ENCODE peak calls at places on chromosome 15, in five cellular contexts. One of them, this sample, is unnamed.

GRCh38 chr15:77118787-77119410 is 48.0 kb upstream of the TSPAN3 start:
- DNase-seq in A549: peak
- DNase-seq in CD4-positive, alpha-beta memory T cell: no peak
- DNase-seq in heart right ventricle: peak
- DNase-seq in OCI-LY7: peak
- DNase-seq in this sample: no peak

GRCh38 chr15:73317651-73318462 is 50.9 kb downstream of the HCN4 start:
- DNase-seq in A549: no peak
- DNase-seq in OCI-LY7: no peak
- DNase-seq in heart right ventricle: no peak
- DNase-seq in CD4-positive, alpha-beta memory T cell: no peak
- DNase-seq in this sample: no peak

GRCh38 chr15:92958105-92958504 is 58.0 kb downstream of the CHD2 start:
- DNase-seq in A549: no peak
- DNase-seq in OCI-LY7: no peak
- DNase-seq in CD4-positive, alpha-beta memory T cell: peak
- DNase-seq in heart right ventricle: no peak
- DNase-seq in this sample: no peak

GRCh38 chr15:83515171-83515570 is 68.0 kb downstream of the SH3GL3 start:
- DNase-seq in CD4-positive, alpha-beta memory T cell: no peak
- DNase-seq in OCI-LY7: no peak
- DNase-seq in heart right ventricle: no peak
- DNase-seq in A549: no peak
- DNase-seq in this sample: no peak

GRCh38 chr15:78313383-78313782 is 14.0 kb upstream of the SKIC8 start:
- DNase-seq in A549: no peak
- DNase-seq in OCI-LY7: no peak
- DNase-seq in heart right ventricle: no peak
- DNase-seq in CD4-positive, alpha-beta memory T cell: no peak
- DNase-seq in this sample: no peak

GRCh38 chr15:88433046-88433685 is 34.0 kb downstream of the MRPL46 start:
- DNase-seq in A549: no peak
- DNase-seq in OCI-LY7: no peak
- DNase-seq in heart right ventricle: no peak
- DNase-seq in CD4-positive, alpha-beta memory T cell: no peak
- DNase-seq in this sample: no peak

GRCh38 chr15:43903864-43904290 is 77.1 kb downstream of the WDR76 start:
- DNase-seq in OCI-LY7: peak
- DNase-seq in heart right ventricle: peak
- DNase-seq in A549: peak
- DNase-seq in CD4-positive, alpha-beta memory T cell: peak
- DNase-seq in this sample: no peak

GRCh38 chr15:65939901-65940617 is 70.8 kb downstream of the RAB11A start:
- DNase-seq in OCI-LY7: no peak
- DNase-seq in heart right ventricle: peak
- DNase-seq in CD4-positive, alpha-beta memory T cell: no peak
- DNase-seq in A549: peak
- DNase-seq in this sample: peak

GRCh38 chr15:59879506-59879905 is 124.6 kb upstream of the FOXB1 start:
- DNase-seq in CD4-positive, alpha-beta memory T cell: no peak
- DNase-seq in heart right ventricle: no peak
- DNase-seq in OCI-LY7: no peak
- DNase-seq in A549: no peak
- DNase-seq in this sample: no peak

GRCh38 chr15:100713163-100713867 is 110.9 kb downstream of the ASB7 start:
- DNase-seq in CD4-positive, alpha-beta memory T cell: no peak
- DNase-seq in heart right ventricle: no peak
- DNase-seq in OCI-LY7: no peak
- DNase-seq in A549: peak
- DNase-seq in this sample: peak

GRCh38 chr15:97909291-97909891 is 51.1 kb upstream of the ARRDC4 start:
- DNase-seq in A549: peak
- DNase-seq in OCI-LY7: peak
- DNase-seq in heart right ventricle: peak
- DNase-seq in CD4-positive, alpha-beta memory T cell: no peak
- DNase-seq in this sample: no peak

GRCh38 chr15:85463273-85463937 is 83.0 kb downstream of the AKAP13 start:
- DNase-seq in heart right ventricle: no peak
- DNase-seq in A549: no peak
- DNase-seq in OCI-LY7: peak
- DNase-seq in CD4-positive, alpha-beta memory T cell: no peak
- DNase-seq in this sample: no peak

GRCh38 chr15:85458764-85459163 is 78.4 kb downstream of the AKAP13 start:
- DNase-seq in CD4-positive, alpha-beta memory T cell: no peak
- DNase-seq in OCI-LY7: no peak
- DNase-seq in A549: no peak
- DNase-seq in heart right ventricle: no peak
- DNase-seq in this sample: no peak

GRCh38 chr15:85462029-85462428 is 81.6 kb downstream of the AKAP13 start:
- DNase-seq in CD4-positive, alpha-beta memory T cell: no peak
- DNase-seq in A549: no peak
- DNase-seq in OCI-LY7: no peak
- DNase-seq in heart right ventricle: no peak
- DNase-seq in this sample: no peak

GRCh38 chr15:85464471-85464870 is 84.1 kb downstream of the AKAP13 start:
- DNase-seq in CD4-positive, alpha-beta memory T cell: no peak
- DNase-seq in OCI-LY7: no peak
- DNase-seq in heart right ventricle: no peak
- DNase-seq in A549: no peak
- DNase-seq in this sample: no peak

DNA sequence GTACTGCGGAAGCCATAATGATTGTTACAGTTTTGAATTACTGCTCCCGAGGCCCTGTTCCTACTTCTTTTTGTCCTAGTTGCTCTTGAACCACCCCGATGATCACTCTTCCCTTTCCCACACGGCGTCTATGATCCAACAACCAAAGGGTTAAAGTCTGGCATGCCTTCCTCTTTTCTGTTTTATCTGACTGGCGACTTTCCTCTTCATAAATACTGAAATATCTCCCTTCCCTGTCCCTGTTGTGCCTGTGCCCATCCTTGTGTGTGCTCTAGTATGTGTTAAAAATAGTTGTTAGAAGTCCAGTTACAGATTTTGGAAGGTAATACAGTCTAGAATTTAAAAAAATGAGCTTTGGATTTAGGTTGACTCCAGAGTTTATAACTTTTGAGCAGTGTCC is 83.6 kb downstream of the AKAP13 start:
- DNase-seq in CD4-positive, alpha-beta memory T cell: no peak
- DNase-seq in OCI-LY7: no peak
- DNase-seq in A549: no peak
- DNase-seq in heart right ventricle: no peak
- DNase-seq in this sample: no peak
- H3K27ac ChIP-seq in CD4-positive, alpha-beta memory T cell: no peak
- H3K27ac ChIP-seq in OCI-LY7: peak
- H3K27ac ChIP-seq in A549: no peak
- H3K27ac ChIP-seq in heart right ventricle: no peak
- H3K27ac ChIP-seq in this sample: peak

GRCh38 chr15:67197364-67197695 is 57.1 kb downstream of the AAGAB start:
- DNase-seq in heart right ventricle: no peak
- DNase-seq in A549: no peak
- DNase-seq in OCI-LY7: no peak
- DNase-seq in CD4-positive, alpha-beta memory T cell: no peak
- DNase-seq in this sample: no peak

GRCh38 chr15:67194171-67195114 is 60.0 kb downstream of the AAGAB start:
- DNase-seq in OCI-LY7: no peak
- DNase-seq in CD4-positive, alpha-beta memory T cell: no peak
- DNase-seq in A549: no peak
- DNase-seq in heart right ventricle: no peak
- DNase-seq in this sample: no peak

GRCh38 chr15:67195305-67195704 is 59.2 kb downstream of the AAGAB start:
- DNase-seq in heart right ventricle: no peak
- DNase-seq in CD4-positive, alpha-beta memory T cell: no peak
- DNase-seq in OCI-LY7: no peak
- DNase-seq in A549: no peak
- DNase-seq in this sample: no peak

GRCh38 chr15:67196672-67197363 is 57.6 kb downstream of the AAGAB start:
- DNase-seq in OCI-LY7: no peak
- DNase-seq in A549: no peak
- DNase-seq in CD4-positive, alpha-beta memory T cell: no peak
- DNase-seq in heart right ventricle: no peak
- DNase-seq in this sample: no peak

GRCh38 chr15:67196222-67196621 is 58.2 kb downstream of the AAGAB start:
- DNase-seq in A549: no peak
- DNase-seq in OCI-LY7: no peak
- DNase-seq in CD4-positive, alpha-beta memory T cell: no peak
- DNase-seq in heart right ventricle: no peak
- DNase-seq in this sample: no peak
- H3K27ac ChIP-seq in A549: peak
- H3K27ac ChIP-seq in OCI-LY7: no peak
- H3K27ac ChIP-seq in CD4-positive, alpha-beta memory T cell: no peak
- H3K27ac ChIP-seq in heart right ventricle: no peak
- H3K27ac ChIP-seq in this sample: no peak

DNA sequence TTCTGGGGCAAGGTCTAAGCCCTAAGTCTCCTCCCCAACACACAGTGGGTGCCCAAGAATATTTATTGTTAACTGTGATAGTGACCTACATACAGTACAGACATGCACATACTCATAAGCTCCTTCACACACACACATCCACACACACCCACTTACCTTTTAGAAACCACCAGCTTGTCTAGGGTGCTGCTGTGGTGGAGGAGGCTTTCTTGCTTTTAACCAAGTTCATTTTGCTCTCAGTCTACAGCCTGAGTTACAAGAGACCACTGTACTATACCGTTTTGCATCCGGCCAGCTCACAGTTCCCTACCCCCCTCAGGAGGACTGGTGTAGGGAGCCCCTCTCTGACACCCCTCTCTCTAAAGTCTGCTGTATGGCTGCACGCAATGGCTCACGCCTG is 16.7 kb downstream of the DAPK2 start:
- DNase-seq in CD4-positive, alpha-beta memory T cell: no peak
- DNase-seq in OCI-LY7: no peak
- DNase-seq in A549: no peak
- DNase-seq in heart right ventricle: no peak
- DNase-seq in this sample: no peak
- H3K27ac ChIP-seq in CD4-positive, alpha-beta memory T cell: no peak
- H3K27ac ChIP-seq in OCI-LY7: no peak
- H3K27ac ChIP-seq in A549: no peak
- H3K27ac ChIP-seq in heart right ventricle: no peak
- H3K27ac ChIP-seq in this sample: no peak

DNA sequence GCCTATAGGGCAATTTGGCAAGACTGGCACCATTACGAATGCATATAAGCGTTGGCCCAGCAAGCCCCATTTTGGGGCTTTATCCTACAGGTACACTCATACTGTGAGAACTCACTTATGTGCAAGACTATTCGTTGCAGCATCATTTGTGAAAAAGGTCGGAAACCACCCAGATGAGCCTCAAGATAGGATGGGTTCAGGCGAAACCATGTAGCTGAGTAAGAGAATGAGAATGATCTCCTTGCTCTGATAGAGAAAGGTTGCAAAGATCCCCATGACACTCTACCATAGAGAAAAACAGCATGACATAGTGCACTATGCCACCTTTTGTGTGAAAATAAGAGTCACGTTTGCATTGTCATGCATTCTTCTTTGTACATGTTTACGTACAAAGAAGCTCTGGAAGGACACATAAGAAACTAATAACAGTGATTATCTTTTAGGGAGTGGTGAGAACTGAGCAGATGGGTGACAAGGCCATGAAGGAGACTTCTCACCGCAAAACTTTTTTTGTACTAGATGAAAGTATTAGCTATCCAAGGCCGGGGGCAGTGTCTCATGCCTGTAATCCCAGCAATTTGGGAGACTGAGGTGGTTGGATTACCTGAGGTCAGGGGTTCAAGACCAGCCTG is 50.0 kb downstream of the RHCG start:
- DNase-seq in OCI-LY7: no peak
- DNase-seq in A549: no peak
- DNase-seq in heart right ventricle: no peak
- DNase-seq in CD4-positive, alpha-beta memory T cell: no peak
- DNase-seq in this sample: no peak
- H3K27ac ChIP-seq in OCI-LY7: no peak
- H3K27ac ChIP-seq in A549: no peak
- H3K27ac ChIP-seq in heart right ventricle: no peak
- H3K27ac ChIP-seq in CD4-positive, alpha-beta memory T cell: no peak
- H3K27ac ChIP-seq in this sample: no peak

GRCh38 chr15:63380828-63381282 is 791 bp downstream of the CA12 start:
- DNase-seq in OCI-LY7: no peak
- DNase-seq in heart right ventricle: no peak
- DNase-seq in A549: no peak
- DNase-seq in CD4-positive, alpha-beta memory T cell: no peak
- DNase-seq in this sample: no peak

GRCh38 chr15:63380151-63380827 is 1.4 kb downstream of the CA12 start:
- DNase-seq in OCI-LY7: no peak
- DNase-seq in CD4-positive, alpha-beta memory T cell: no peak
- DNase-seq in A549: no peak
- DNase-seq in heart right ventricle: no peak
- DNase-seq in this sample: no peak

GRCh38 chr15:63382966-63383710 is 1.5 kb upstream of the CA12 start:
- DNase-seq in OCI-LY7: no peak
- DNase-seq in heart right ventricle: no peak
- DNase-seq in A549: no peak
- DNase-seq in CD4-positive, alpha-beta memory T cell: no peak
- DNase-seq in this sample: no peak

GRCh38 chr15:63379492-63380150 is 2.0 kb downstream of the CA12 start:
- DNase-seq in OCI-LY7: no peak
- DNase-seq in heart right ventricle: no peak
- DNase-seq in A549: no peak
- DNase-seq in CD4-positive, alpha-beta memory T cell: no peak
- DNase-seq in this sample: no peak

DNA sequence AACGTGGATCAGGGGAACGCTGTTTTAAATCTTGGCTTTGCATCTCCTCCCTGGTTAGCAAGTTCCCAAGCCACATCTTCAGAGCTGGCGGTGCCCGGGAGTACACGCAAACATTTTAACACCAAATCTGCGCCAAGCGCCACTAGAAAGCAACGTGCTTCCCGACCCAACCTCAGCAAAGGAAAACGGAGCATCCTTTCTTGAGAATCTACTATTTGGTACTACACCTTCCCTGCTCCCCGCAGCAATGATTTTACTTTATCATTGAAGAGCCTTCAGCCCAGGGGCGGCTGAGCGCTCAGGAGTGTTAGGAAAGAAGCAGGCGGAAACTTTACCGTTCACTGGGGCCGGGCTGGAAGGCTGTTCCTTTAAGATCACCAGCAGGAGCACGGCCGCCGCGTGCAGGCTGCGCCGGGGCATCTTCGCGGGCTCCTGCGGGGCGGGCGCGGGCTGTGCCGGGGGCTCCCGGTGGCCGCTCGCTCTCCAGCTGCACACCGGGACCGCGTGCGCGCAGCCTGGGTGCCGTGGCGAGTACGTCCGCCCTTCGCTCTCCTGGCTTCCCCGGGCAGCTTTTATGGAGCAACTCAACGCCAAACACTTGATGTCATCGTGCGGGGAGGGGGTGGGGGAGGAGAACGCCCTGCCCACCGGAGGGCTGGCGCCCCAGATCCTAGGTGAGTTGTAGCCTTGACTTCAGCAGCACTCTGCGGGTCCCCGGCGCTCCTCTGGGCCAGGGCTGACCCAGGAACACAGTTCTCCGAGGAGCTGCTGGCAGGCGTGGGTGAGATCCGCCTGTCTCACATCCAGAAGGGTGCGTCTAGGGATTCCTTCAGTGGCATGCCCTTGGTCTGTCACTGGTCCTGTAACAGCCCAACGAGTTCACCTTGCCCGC is at the start of gene CA12:
- DNase-seq in A549: peak
- DNase-seq in heart right ventricle: peak
- DNase-seq in OCI-LY7: no peak
- DNase-seq in CD4-positive, alpha-beta memory T cell: no peak
- DNase-seq in this sample: no peak
- H3K27ac ChIP-seq in A549: peak
- H3K27ac ChIP-seq in heart right ventricle: no peak
- H3K27ac ChIP-seq in OCI-LY7: no peak
- H3K27ac ChIP-seq in CD4-positive, alpha-beta memory T cell: no peak
- H3K27ac ChIP-seq in this sample: peak

GRCh38 chr15:34644851-34645250 is 61.4 kb upstream of the GOLGA8B start:
- DNase-seq in OCI-LY7: no peak
- DNase-seq in CD4-positive, alpha-beta memory T cell: no peak
- DNase-seq in heart right ventricle: no peak
- DNase-seq in A549: no peak
- DNase-seq in this sample: no peak
- H3K27ac ChIP-seq in OCI-LY7: no peak
- H3K27ac ChIP-seq in CD4-positive, alpha-beta memory T cell: no peak
- H3K27ac ChIP-seq in heart right ventricle: no peak
- H3K27ac ChIP-seq in A549: no peak
- H3K27ac ChIP-seq in this sample: no peak